ENCODE peak calls at places on chromosomes 2 and 18, in four cellular contexts. K is GM19239, J is hepatic stellate cell, V is T-cell. W is an unnamed sample.
A peak's percentile ranks its signal among the peaks of the same experiment; 100 is the strongest.

GRCh38 chr2:212539145-212539880 is 711 bp upstream of the ERBB4 start:
- DNase-seq in K (no peak), V (no peak), J (peak; percentile 13), W (no peak)

GRCh38 chr2:138239902-138240595 is 261.5 kb upstream of the SPOPL start:
- DNase-seq in J (peak; percentile 11), K (no peak), V (no peak), W (no peak)

GRCh38 chr2:235934059-235934896 is 233.9 kb downstream of the GBX2 start:
- DNase-seq in V (no peak), K (no peak), J (no peak), W (no peak)

GRCh38 chr2:64606495-64607363 is 47.0 kb downstream of the SERTAD2 start:
- DNase-seq in K (peak; percentile 87), V (peak; percentile 87), J (peak; percentile 71), W (peak; percentile 98)

GRCh38 chr18:79816981-79817606 is 19.4 kb downstream of the KCNG2 start:
- DNase-seq in K (no peak), V (no peak), J (no peak), W (no peak)

GRCh38 chr18:33440011-33440383 is 524 bp downstream of the CCDC178 start:
- DNase-seq in K (no peak), V (no peak), J (peak; percentile 22), W (no peak)

GRCh38 chr2:209772316-209772715 is 684 bp downstream of the UNC80 start:
- DNase-seq in V (no peak), K (no peak), J (no peak), W (no peak)

GRCh38 chr2:8500124-8501054 is 181.5 kb upstream of the ID2 start:
- DNase-seq in K (no peak), J (no peak), V (no peak), W (no peak)

GRCh38 chr18:58727776-58728500 is 56.7 kb downstream of the MALT1 start:
- DNase-seq in K (no peak), V (no peak), J (no peak), W (no peak)

GRCh38 chr2:74584088-74584645 is 29.6 kb downstream of the DOK1 start:
- DNase-seq in K (no peak), J (no peak), V (no peak), W (no peak)

GRCh38 chr2:25453199-25453903 is 111.6 kb upstream of the DNMT3A start:
- DNase-seq in K (peak; percentile 50), V (no peak), J (no peak), W (no peak)

GRCh38 chr2:220165401-220165800 is 538.0 kb downstream of the SLC4A3 start:
- DNase-seq in K (no peak), J (no peak), V (no peak), W (no peak)